ENCODE peak calls at places on chromosomes 2 and 18, in four cellular contexts. C is activated naive CD4-positive, alpha-beta T cell treated with anti-CD3 and anti-CD28 coated beads, Interleukin-2, amount 50 U/mL, for 16 hours; B is T47D; N is NCI-H1092 treated with DMSO at 0.1 percent for 48 hours. G is an unnamed sample.

GRCh38 chr2:20198796-20199361 is 26.1 kb downstream of the SDC1 start:
- DNase-seq in B (no peak), C (no peak), N (no peak), G (no peak)

GRCh38 chr2:213229814-213230213 is 54.5 kb upstream of the SPAG16 start:
- DNase-seq in C (no peak), N (no peak), B (no peak), G (no peak)

GRCh38 chr2:23208339-23208738 is 176.6 kb upstream of the KLHL29 start:
- DNase-seq in C (no peak), B (no peak), N (no peak), G (no peak)

GRCh38 chr2:239195318-239195871 is 205.4 kb downstream of the HDAC4 start:
- DNase-seq in N (no peak), B (no peak), C (no peak), G (no peak)

GRCh38 chr2:143282684-143283083 is 153.5 kb downstream of the ARHGAP15 start:
- DNase-seq in B (no peak), C (peak; percentile 17), N (no peak), G (no peak)

GRCh38 chr2:236646871-236647270 is 77.2 kb downstream of the ACKR3 start:
- DNase-seq in C (no peak), B (no peak), N (no peak), G (no peak)

GRCh38 chr2:8152392-8153257 is 529.2 kb upstream of the ID2 start:
- DNase-seq in C (no peak), B (no peak), N (no peak), G (no peak)

GRCh38 chr2:238771639-238772038 is 76.2 kb upstream of the TWIST2 start:
- DNase-seq in B (no peak), N (no peak), C (no peak), G (no peak)

GRCh38 chr2:26088038-26088643 is 54.3 kb downstream of the RAB10 start:
- DNase-seq in N (no peak), B (peak; percentile 22), C (no peak), G (no peak)

GRCh38 chr2:239109041-239109915 is 261.4 kb downstream of the TWIST2 start:
- DNase-seq in C (no peak), B (no peak), N (peak; percentile 16), G (no peak)

GRCh38 chr2:230000118-230000841 is 68.4 kb downstream of the SLC16A14 start:
- DNase-seq in C (no peak), N (no peak), B (no peak), G (no peak)

GRCh38 chr18:63817441-63818051 is 42.3 kb downstream of the SERPINB7 start:
- DNase-seq in N (no peak), B (no peak), C (no peak), G (no peak)

GRCh38 chr2:113058998-113059960 is at the start of gene IL36RN:
- DNase-seq in C (no peak), B (no peak), N (no peak), G (no peak)

GRCh38 chr2:20181761-20182160 is 43.2 kb downstream of the SDC1 start:
- DNase-seq in B (no peak), C (no peak), N (no peak), G (no peak)

GRCh38 chr2:52639692-52640091 is 1127.9 kb upstream of the CHAC2 start:
- DNase-seq in N (no peak), B (no peak), C (no peak), G (no peak)

GRCh38 chr2:109721117-109721504 is 73.0 kb upstream of the RGPD5 start:
- DNase-seq in C (no peak), N (no peak), B (peak; percentile 44), G (no peak)

GRCh38 chr18:2907459-2908145 is 60.8 kb downstream of the EMILIN2 start:
- DNase-seq in B (no peak), N (no peak), C (no peak), G (no peak)

GRCh38 chr2:172113617-172114016 is 10.9 kb upstream of the DLX2 start:
- DNase-seq in N (no peak), C (no peak), B (peak; percentile 38), G (no peak)